ENCODE peak calls at places on chromosomes 11 and 22, in four cellular contexts. One of them, this sample, is unnamed.

GRCh38 chr11:37881741-37882140 is 1283.7 kb upstream of the RAG2 start:
- DNase-seq in fibroblast of lung: no peak
- DNase-seq in NCI-H510A treated with DMSO at 0.1 percent for 48 hours: no peak
- DNase-seq in HFF-Myc: no peak
- DNase-seq in this sample: no peak

GRCh38 chr22:30386960-30387848 is at the start of gene RNF215:
- DNase-seq in fibroblast of lung: peak
- DNase-seq in NCI-H510A treated with DMSO at 0.1 percent for 48 hours: peak
- DNase-seq in HFF-Myc: no peak
- DNase-seq in this sample: peak

GRCh38 chr11:16966633-16967346 is 47.4 kb downstream of the PLEKHA7 start:
- DNase-seq in fibroblast of lung: no peak
- DNase-seq in NCI-H510A treated with DMSO at 0.1 percent for 48 hours: peak
- DNase-seq in HFF-Myc: no peak
- DNase-seq in this sample: no peak

GRCh38 chr22:40009231-40009769 is 14.5 kb downstream of the FAM83F start:
- DNase-seq in fibroblast of lung: peak
- DNase-seq in NCI-H510A treated with DMSO at 0.1 percent for 48 hours: peak
- DNase-seq in HFF-Myc: no peak
- DNase-seq in this sample: no peak

GRCh38 chr11:111361874-111362273 is 17.2 kb downstream of the POU2AF1 start:
- DNase-seq in fibroblast of lung: no peak
- DNase-seq in NCI-H510A treated with DMSO at 0.1 percent for 48 hours: no peak
- DNase-seq in HFF-Myc: no peak
- DNase-seq in this sample: no peak

GRCh38 chr11:8807544-8808225 is 103.3 kb upstream of the AKIP1 start:
- DNase-seq in fibroblast of lung: peak
- DNase-seq in NCI-H510A treated with DMSO at 0.1 percent for 48 hours: no peak
- DNase-seq in HFF-Myc: no peak
- DNase-seq in this sample: no peak

GRCh38 chr11:122405788-122406341 is 249.7 kb upstream of the UBASH3B start:
- DNase-seq in fibroblast of lung: peak
- DNase-seq in NCI-H510A treated with DMSO at 0.1 percent for 48 hours: no peak
- DNase-seq in HFF-Myc: no peak
- DNase-seq in this sample: no peak

GRCh38 chr11:66569076-66569475 is 670 bp upstream of the CTSF start:
- DNase-seq in fibroblast of lung: no peak
- DNase-seq in NCI-H510A treated with DMSO at 0.1 percent for 48 hours: no peak
- DNase-seq in HFF-Myc: no peak
- DNase-seq in this sample: no peak

GRCh38 chr11:134678744-134679143 is 266.7 kb upstream of the B3GAT1 start:
- DNase-seq in fibroblast of lung: no peak
- DNase-seq in NCI-H510A treated with DMSO at 0.1 percent for 48 hours: no peak
- DNase-seq in HFF-Myc: no peak
- DNase-seq in this sample: no peak

GRCh38 chr22:47221840-47222615 is 459.6 kb downstream of the TBC1D22A start:
- DNase-seq in fibroblast of lung: no peak
- DNase-seq in NCI-H510A treated with DMSO at 0.1 percent for 48 hours: no peak
- DNase-seq in HFF-Myc: no peak
- DNase-seq in this sample: no peak

GRCh38 chr11:117084992-117085391 is 13.2 kb downstream of the SIK3 start:
- DNase-seq in fibroblast of lung: no peak
- DNase-seq in NCI-H510A treated with DMSO at 0.1 percent for 48 hours: no peak
- DNase-seq in HFF-Myc: no peak
- DNase-seq in this sample: no peak

GRCh38 chr22:38239101-38239761 is 33.6 kb downstream of the TMEM184B start:
- DNase-seq in fibroblast of lung: peak
- DNase-seq in NCI-H510A treated with DMSO at 0.1 percent for 48 hours: no peak
- DNase-seq in HFF-Myc: peak
- DNase-seq in this sample: no peak

GRCh38 chr11:28696591-28696990 is 588.4 kb downstream of the METTL15 start:
- DNase-seq in fibroblast of lung: peak
- DNase-seq in NCI-H510A treated with DMSO at 0.1 percent for 48 hours: no peak
- DNase-seq in HFF-Myc: no peak
- DNase-seq in this sample: no peak

GRCh38 chr22:47201996-47202818 is 439.8 kb downstream of the TBC1D22A start:
- DNase-seq in fibroblast of lung: no peak
- DNase-seq in NCI-H510A treated with DMSO at 0.1 percent for 48 hours: no peak
- DNase-seq in HFF-Myc: no peak
- DNase-seq in this sample: no peak

GRCh38 chr11:12046636-12047236 is 38.3 kb upstream of the DKK3 start:
- DNase-seq in fibroblast of lung: no peak
- DNase-seq in NCI-H510A treated with DMSO at 0.1 percent for 48 hours: no peak
- DNase-seq in HFF-Myc: no peak
- DNase-seq in this sample: no peak

GRCh38 chr11:27242591-27242990 is 120.4 kb downstream of the CCDC34 start:
- DNase-seq in fibroblast of lung: peak
- DNase-seq in NCI-H510A treated with DMSO at 0.1 percent for 48 hours: no peak
- DNase-seq in HFF-Myc: no peak
- DNase-seq in this sample: no peak

GRCh38 chr22:45994516-45995404 is 17.8 kb upstream of the WNT7B start:
- DNase-seq in fibroblast of lung: no peak
- DNase-seq in NCI-H510A treated with DMSO at 0.1 percent for 48 hours: peak
- DNase-seq in HFF-Myc: no peak
- DNase-seq in this sample: no peak

GRCh38 chr22:42151924-42152635 is 21.5 kb upstream of the CYP2D6 start:
- DNase-seq in fibroblast of lung: no peak
- DNase-seq in NCI-H510A treated with DMSO at 0.1 percent for 48 hours: no peak
- DNase-seq in HFF-Myc: no peak
- DNase-seq in this sample: no peak

GRCh38 chr11:65014146-65014960 is at the start of gene ARL2:
- DNase-seq in fibroblast of lung: peak
- DNase-seq in NCI-H510A treated with DMSO at 0.1 percent for 48 hours: peak
- DNase-seq in HFF-Myc: no peak
- DNase-seq in this sample: no peak

GRCh38 chr22:40193429-40194421 is 16.0 kb downstream of the TNRC6B start:
- DNase-seq in fibroblast of lung: peak
- DNase-seq in NCI-H510A treated with DMSO at 0.1 percent for 48 hours: no peak
- DNase-seq in HFF-Myc: no peak
- DNase-seq in this sample: peak

GRCh38 chr11:3001496-3001895 is 9.4 kb upstream of the NAP1L4 start:
- DNase-seq in fibroblast of lung: peak
- DNase-seq in NCI-H510A treated with DMSO at 0.1 percent for 48 hours: no peak
- DNase-seq in HFF-Myc: no peak
- DNase-seq in this sample: no peak

GRCh38 chr22:46588279-46589140 is 31.7 kb upstream of the GRAMD4 start:
- DNase-seq in fibroblast of lung: no peak
- DNase-seq in NCI-H510A treated with DMSO at 0.1 percent for 48 hours: no peak
- DNase-seq in HFF-Myc: no peak
- DNase-seq in this sample: no peak

GRCh38 chr22:36928181-36928580 is 14.8 kb downstream of the CSF2RB start:
- DNase-seq in fibroblast of lung: no peak
- DNase-seq in NCI-H510A treated with DMSO at 0.1 percent for 48 hours: no peak
- DNase-seq in HFF-Myc: no peak
- DNase-seq in this sample: no peak

GRCh38 chr11:43408277-43408676 is 49.6 kb downstream of the TTC17 start:
- DNase-seq in fibroblast of lung: no peak
- DNase-seq in NCI-H510A treated with DMSO at 0.1 percent for 48 hours: peak
- DNase-seq in HFF-Myc: no peak
- DNase-seq in this sample: no peak

GRCh38 chr22:40426671-40427070 is 56.3 kb downstream of the SGSM3 start:
- DNase-seq in fibroblast of lung: peak
- DNase-seq in NCI-H510A treated with DMSO at 0.1 percent for 48 hours: no peak
- DNase-seq in HFF-Myc: no peak
- DNase-seq in this sample: no peak

GRCh38 chr11:8335186-8335585 is 71.5 kb upstream of the LMO1 start:
- DNase-seq in fibroblast of lung: no peak
- DNase-seq in NCI-H510A treated with DMSO at 0.1 percent for 48 hours: no peak
- DNase-seq in HFF-Myc: no peak
- DNase-seq in this sample: no peak

GRCh38 chr11:114892381-114893197 is 214.3 kb downstream of the NXPE2 start:
- DNase-seq in fibroblast of lung: no peak
- DNase-seq in NCI-H510A treated with DMSO at 0.1 percent for 48 hours: no peak
- DNase-seq in HFF-Myc: no peak
- DNase-seq in this sample: no peak

GRCh38 chr22:29328055-29328454 is 12.6 kb upstream of the RASL10A start:
- DNase-seq in fibroblast of lung: no peak
- DNase-seq in NCI-H510A treated with DMSO at 0.1 percent for 48 hours: no peak
- DNase-seq in HFF-Myc: no peak
- DNase-seq in this sample: no peak

GRCh38 chr11:106625566-106625965 is 392.7 kb downstream of the GUCY1A2 start:
- DNase-seq in fibroblast of lung: peak
- DNase-seq in NCI-H510A treated with DMSO at 0.1 percent for 48 hours: no peak
- DNase-seq in HFF-Myc: no peak
- DNase-seq in this sample: no peak

GRCh38 chr11:19379465-19379864 is 138.7 kb upstream of the E2F8 start:
- DNase-seq in fibroblast of lung: peak
- DNase-seq in NCI-H510A treated with DMSO at 0.1 percent for 48 hours: no peak
- DNase-seq in HFF-Myc: no peak
- DNase-seq in this sample: no peak

GRCh38 chr11:114197799-114198500 is 98.2 kb upstream of the NNMT start:
- DNase-seq in fibroblast of lung: peak
- DNase-seq in NCI-H510A treated with DMSO at 0.1 percent for 48 hours: no peak
- DNase-seq in HFF-Myc: peak
- DNase-seq in this sample: no peak

GRCh38 chr11:18650859-18651557 is 16.9 kb upstream of the SPTY2D1 start:
- DNase-seq in fibroblast of lung: peak
- DNase-seq in NCI-H510A treated with DMSO at 0.1 percent for 48 hours: no peak
- DNase-seq in HFF-Myc: peak
- DNase-seq in this sample: peak

GRCh38 chr11:75333807-75334140 is 17.7 kb downstream of the ARRB1 start:
- DNase-seq in fibroblast of lung: no peak
- DNase-seq in NCI-H510A treated with DMSO at 0.1 percent for 48 hours: no peak
- DNase-seq in HFF-Myc: no peak
- DNase-seq in this sample: no peak

GRCh38 chr11:114150671-114151070 is 91.2 kb downstream of the ZBTB16 start:
- DNase-seq in fibroblast of lung: no peak
- DNase-seq in NCI-H510A treated with DMSO at 0.1 percent for 48 hours: no peak
- DNase-seq in HFF-Myc: no peak
- DNase-seq in this sample: no peak

GRCh38 chr11:47242596-47243192 is 5.9 kb downstream of the ACP2 start:
- DNase-seq in fibroblast of lung: no peak
- DNase-seq in NCI-H510A treated with DMSO at 0.1 percent for 48 hours: no peak
- DNase-seq in HFF-Myc: no peak
- DNase-seq in this sample: no peak

This sample was measured in NCI-H526 treated with DMSO at 0.1 percent for 48 hours.